ENCODE peak calls at places on chromosomes 16 and 17, in four cellular contexts. One of them, this sample, is unnamed.

GRCh38 chr17:21301593-21302550 is 17.4 kb downstream of the MAP2K3 start:
- DNase-seq in endodermal cell: no peak
- DNase-seq in Peyer's patch: no peak
- DNase-seq in left ventricle myocardium inferior: no peak
- DNase-seq in this sample: no peak

GRCh38 chr17:19470529-19471261 is 59.7 kb downstream of the RNF112 start:
- DNase-seq in endodermal cell: peak; percentile 79
- DNase-seq in Peyer's patch: peak; percentile 20
- DNase-seq in left ventricle myocardium inferior: peak; percentile 79
- DNase-seq in this sample: no peak

GRCh38 chr17:32588982-32589381 is 102.2 kb downstream of the CDK5R1 start:
- DNase-seq in endodermal cell: peak; percentile 84
- DNase-seq in Peyer's patch: no peak
- DNase-seq in left ventricle myocardium inferior: no peak
- DNase-seq in this sample: no peak

GRCh38 chr17:77863814-77864161 is 94.7 kb upstream of the TNRC6C start:
- DNase-seq in endodermal cell: peak; percentile 66
- DNase-seq in Peyer's patch: no peak
- DNase-seq in left ventricle myocardium inferior: peak; percentile 72
- DNase-seq in this sample: no peak

GRCh38 chr16:4025428-4025827 is 90.8 kb downstream of the ADCY9 start:
- DNase-seq in endodermal cell: no peak
- DNase-seq in Peyer's patch: no peak
- DNase-seq in left ventricle myocardium inferior: peak; percentile 31
- DNase-seq in this sample: no peak

GRCh38 chr17:78609198-78609597 is 32.0 kb upstream of the DNAH17 start:
- DNase-seq in endodermal cell: no peak
- DNase-seq in Peyer's patch: no peak
- DNase-seq in left ventricle myocardium inferior: no peak
- DNase-seq in this sample: no peak

GRCh38 chr17:2712300-2713043 is 908 bp upstream of the CLUH start:
- DNase-seq in endodermal cell: peak; percentile 79
- DNase-seq in Peyer's patch: no peak
- DNase-seq in left ventricle myocardium inferior: no peak
- DNase-seq in this sample: no peak

GRCh38 chr17:30520436-30520835 is 43.2 kb downstream of the GOSR1 start:
- DNase-seq in endodermal cell: no peak
- DNase-seq in Peyer's patch: no peak
- DNase-seq in left ventricle myocardium inferior: no peak
- DNase-seq in this sample: no peak

GRCh38 chr17:16947470-16947869 is 24.4 kb downstream of the TNFRSF13B start:
- DNase-seq in endodermal cell: peak; percentile 32
- DNase-seq in Peyer's patch: no peak
- DNase-seq in left ventricle myocardium inferior: no peak
- DNase-seq in this sample: no peak

GRCh38 chr17:2240541-2240940 is 63.0 kb downstream of the SMG6 start:
- DNase-seq in endodermal cell: no peak
- DNase-seq in Peyer's patch: no peak
- DNase-seq in left ventricle myocardium inferior: no peak
- DNase-seq in this sample: no peak

GRCh38 chr16:59249049-59249448 is 514.9 kb upstream of the GOT2 start:
- DNase-seq in endodermal cell: peak; percentile 79
- DNase-seq in Peyer's patch: no peak
- DNase-seq in left ventricle myocardium inferior: no peak
- DNase-seq in this sample: no peak

GRCh38 chr17:16378631-16379282 is 2.1 kb upstream of the UBB start:
- DNase-seq in endodermal cell: peak; percentile 73
- DNase-seq in Peyer's patch: no peak
- DNase-seq in left ventricle myocardium inferior: no peak
- DNase-seq in this sample: no peak

GRCh38 chr16:3578610-3579551 is 1.7 kb upstream of the NLRC3 start:
- DNase-seq in endodermal cell: no peak
- DNase-seq in Peyer's patch: peak; percentile 83
- DNase-seq in left ventricle myocardium inferior: no peak
- DNase-seq in this sample: peak; percentile 60

GRCh38 chr16:88982286-88983084 is 5.5 kb upstream of the CBFA2T3 start:
- DNase-seq in endodermal cell: no peak
- DNase-seq in Peyer's patch: no peak
- DNase-seq in left ventricle myocardium inferior: no peak
- DNase-seq in this sample: no peak

GRCh38 chr16:85315871-85316270 is 203.6 kb upstream of the CIBAR2 start:
- DNase-seq in endodermal cell: no peak
- DNase-seq in Peyer's patch: no peak
- DNase-seq in left ventricle myocardium inferior: no peak
- DNase-seq in this sample: no peak

GRCh38 chr17:78706271-78706915 is 75.7 kb downstream of the CYTH1 start:
- DNase-seq in endodermal cell: peak; percentile 14
- DNase-seq in Peyer's patch: peak; percentile 46
- DNase-seq in left ventricle myocardium inferior: no peak
- DNase-seq in this sample: no peak

GRCh38 chr16:56388209-56388608 is 37.1 kb downstream of the AMFR start:
- DNase-seq in endodermal cell: no peak
- DNase-seq in Peyer's patch: no peak
- DNase-seq in left ventricle myocardium inferior: no peak
- DNase-seq in this sample: no peak

GRCh38 chr17:74699236-74699635 is 13.5 kb downstream of the CD300LF start:
- DNase-seq in endodermal cell: no peak
- DNase-seq in Peyer's patch: no peak
- DNase-seq in left ventricle myocardium inferior: no peak
- DNase-seq in this sample: no peak

GRCh38 chr17:44315760-44316731 is 7.6 kb downstream of the RUNDC3A start:
- DNase-seq in endodermal cell: peak; percentile 99
- DNase-seq in Peyer's patch: no peak
- DNase-seq in left ventricle myocardium inferior: no peak
- DNase-seq in this sample: no peak

GRCh38 chr16:85461814-85462404 is 151.2 kb upstream of the GSE1 start:
- DNase-seq in endodermal cell: peak; percentile 93
- DNase-seq in Peyer's patch: no peak
- DNase-seq in left ventricle myocardium inferior: no peak
- DNase-seq in this sample: no peak

GRCh38 chr17:40111221-40112128 is 10.3 kb upstream of the MSL1 start:
- DNase-seq in endodermal cell: peak; percentile 97
- DNase-seq in Peyer's patch: peak; percentile 81
- DNase-seq in left ventricle myocardium inferior: peak; percentile 91
- DNase-seq in this sample: peak; percentile 59

GRCh38 chr16:69481901-69482341 is 57.5 kb downstream of the CYB5B start:
- DNase-seq in endodermal cell: peak; percentile 67
- DNase-seq in Peyer's patch: no peak
- DNase-seq in left ventricle myocardium inferior: peak; percentile 92
- DNase-seq in this sample: no peak

GRCh38 chr17:7563115-7563869 is 1.6 kb downstream of the SENP3 start:
- DNase-seq in endodermal cell: no peak
- DNase-seq in Peyer's patch: no peak
- DNase-seq in left ventricle myocardium inferior: no peak
- DNase-seq in this sample: no peak

GRCh38 chr17:30376621-30377452 is 1.9 kb upstream of the CPD start:
- DNase-seq in endodermal cell: no peak
- DNase-seq in Peyer's patch: no peak
- DNase-seq in left ventricle myocardium inferior: peak; percentile 49
- DNase-seq in this sample: no peak

DNA sequence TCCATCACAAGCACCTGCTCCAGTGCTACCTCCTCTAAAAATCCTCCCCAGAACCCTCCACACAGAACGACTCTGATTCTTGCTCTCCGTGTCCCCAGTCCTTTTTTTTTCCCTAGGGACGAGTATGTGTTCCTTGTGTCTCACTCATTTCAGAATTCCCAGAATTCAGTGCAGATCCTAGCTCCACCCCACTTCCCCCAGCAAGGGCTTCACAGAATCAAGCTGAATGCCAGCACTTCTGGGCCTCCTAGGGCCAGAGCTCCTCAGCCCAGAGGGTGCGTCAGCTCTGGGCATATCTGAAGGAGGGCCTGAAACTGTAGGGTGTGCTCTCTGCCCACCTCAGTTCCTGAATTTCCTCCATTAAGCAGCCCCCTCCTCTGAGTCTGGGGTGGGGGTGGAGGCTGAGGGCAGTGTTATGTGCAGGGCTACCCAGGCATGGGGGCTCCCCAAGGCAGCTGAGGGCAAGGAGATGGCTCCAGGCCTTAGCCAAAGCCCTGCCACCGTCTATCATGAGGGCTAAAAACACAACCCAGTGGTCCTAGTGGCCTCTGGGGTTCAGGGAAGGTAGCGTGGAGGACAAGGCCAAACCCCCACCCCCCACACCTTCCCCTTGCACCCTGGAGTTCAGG is 6.5 kb downstream of the UNC119 start:
- DNase-seq in endodermal cell: peak; percentile 52
- DNase-seq in Peyer's patch: no peak
- DNase-seq in left ventricle myocardium inferior: no peak
- DNase-seq in this sample: no peak
- H3K4me1 ChIP-seq in endodermal cell: peaks cover 4% of the 10 kb centered on the region
- H3K4me1 ChIP-seq in Peyer's patch: peaks cover 6% of the 10 kb centered on the region
- H3K4me1 ChIP-seq in left ventricle myocardium inferior: peaks cover 24% of the 10 kb centered on the region
- H3K4me1 ChIP-seq in this sample: peaks cover 34% of the 10 kb centered on the region

GRCh38 chr17:50428831-50429424 is 2.9 kb downstream of the ACSF2 start:
- DNase-seq in endodermal cell: no peak
- DNase-seq in Peyer's patch: no peak
- DNase-seq in left ventricle myocardium inferior: no peak
- DNase-seq in this sample: no peak
- H3K27ac ChIP-seq in endodermal cell: no peak overlapping the region
- H3K27ac ChIP-seq in Peyer's patch: peak overlapping the region; percentile 82
- H3K27ac ChIP-seq in left ventricle myocardium inferior: no peak overlapping the region
- H3K27ac ChIP-seq in this sample: no peak overlapping the region

GRCh38 chr17:75849724-75850123 is 5.4 kb downstream of the WBP2 start:
- DNase-seq in endodermal cell: no peak
- DNase-seq in Peyer's patch: no peak
- DNase-seq in left ventricle myocardium inferior: no peak
- DNase-seq in this sample: no peak
- H3K4me1 ChIP-seq in endodermal cell: no peaks in the 10 kb centered on the region
- H3K4me1 ChIP-seq in Peyer's patch: peaks cover 22% of the 10 kb centered on the region
- H3K4me1 ChIP-seq in left ventricle myocardium inferior: peaks cover 100% of the 10 kb centered on the region
- H3K4me1 ChIP-seq in this sample: peaks cover 35% of the 10 kb centered on the region

GRCh38 chr16:19689342-19689741 is 28.7 kb downstream of the KNOP1 start:
- DNase-seq in endodermal cell: no peak
- DNase-seq in Peyer's patch: no peak
- DNase-seq in left ventricle myocardium inferior: no peak
- DNase-seq in this sample: no peak

GRCh38 chr16:19694989-19695388 is 23.0 kb downstream of the KNOP1 start:
- DNase-seq in endodermal cell: peak; percentile 63
- DNase-seq in Peyer's patch: no peak
- DNase-seq in left ventricle myocardium inferior: no peak
- DNase-seq in this sample: no peak

GRCh38 chr16:19688396-19689024 is 29.5 kb downstream of the KNOP1 start:
- DNase-seq in endodermal cell: no peak
- DNase-seq in Peyer's patch: no peak
- DNase-seq in left ventricle myocardium inferior: no peak
- DNase-seq in this sample: no peak

GRCh38 chr16:19690196-19690595 is 27.8 kb downstream of the KNOP1 start:
- DNase-seq in endodermal cell: no peak
- DNase-seq in Peyer's patch: no peak
- DNase-seq in left ventricle myocardium inferior: no peak
- DNase-seq in this sample: no peak

GRCh38 chr16:19691161-19691850 is 26.7 kb downstream of the KNOP1 start:
- DNase-seq in endodermal cell: no peak
- DNase-seq in Peyer's patch: no peak
- DNase-seq in left ventricle myocardium inferior: no peak
- DNase-seq in this sample: no peak
- H3K27ac ChIP-seq in endodermal cell: peak overlapping the region; percentile 13
- H3K27ac ChIP-seq in Peyer's patch: peak overlapping the region; percentile 13
- H3K27ac ChIP-seq in left ventricle myocardium inferior: peak overlapping the region; percentile 65
- H3K27ac ChIP-seq in this sample: no peak overlapping the region

GRCh38 chr17:36816214-36816613 is 121.1 kb upstream of the LHX1 start:
- DNase-seq in endodermal cell: no peak
- DNase-seq in Peyer's patch: no peak
- DNase-seq in left ventricle myocardium inferior: no peak
- DNase-seq in this sample: no peak
- H3K4me1 ChIP-seq in endodermal cell: peaks cover 14% of the 10 kb centered on the region
- H3K4me1 ChIP-seq in Peyer's patch: no peaks in the 10 kb centered on the region
- H3K4me1 ChIP-seq in left ventricle myocardium inferior: no peaks in the 10 kb centered on the region
- H3K4me1 ChIP-seq in this sample: no peaks in the 10 kb centered on the region

GRCh38 chr16:28183930-28184329 is 27.8 kb downstream of the XPO6 start:
- DNase-seq in endodermal cell: no peak
- DNase-seq in Peyer's patch: no peak
- DNase-seq in left ventricle myocardium inferior: no peak
- DNase-seq in this sample: no peak
- H3K27ac ChIP-seq in endodermal cell: no peak overlapping the region
- H3K27ac ChIP-seq in Peyer's patch: no peak overlapping the region
- H3K27ac ChIP-seq in left ventricle myocardium inferior: no peak overlapping the region
- H3K27ac ChIP-seq in this sample: no peak overlapping the region